ENCODE peak calls at places on chromosomes 1 and 21, in nine cellular contexts. One of them, this sample, is unnamed.

GRCh38 chr1:147840909-147841308 is 61.7 kb upstream of the GJA8 start:
- DNase-seq in memory B cell: no peak
- DNase-seq in stimulated activated CD8-positive, alpha-beta memory T cell treated with anti-CD3 and anti-CD28 coated beads, Interleukin-15, amount 100 ng/mL, for 1 hour: no peak
- DNase-seq in fibroblast of the aortic adventitia: no peak
- DNase-seq in NCI-H1105: no peak
- DNase-seq in ovary: no peak
- DNase-seq in astrocyte of the spinal cord: no peak
- DNase-seq in mesenchymal stem cell: no peak
- DNase-seq in body of pancreas: no peak
- DNase-seq in this sample: no peak

GRCh38 chr1:107139833-107140702 is 771 bp upstream of the NTNG1 start:
- DNase-seq in fibroblast of the aortic adventitia: peak; percentile 59
- DNase-seq in mesenchymal stem cell: peak; percentile 21
- DNase-seq in stimulated activated CD8-positive, alpha-beta memory T cell treated with anti-CD3 and anti-CD28 coated beads, Interleukin-15, amount 100 ng/mL, for 1 hour: no peak
- DNase-seq in memory B cell: peak; percentile 37
- DNase-seq in astrocyte of the spinal cord: peak; percentile 78
- DNase-seq in body of pancreas: peak; percentile 15
- DNase-seq in NCI-H1105: no peak
- DNase-seq in ovary: peak; percentile 35
- DNase-seq in this sample: peak; percentile 67

GRCh38 chr1:206923009-206923960 is 1.5 kb upstream of the FCMR start:
- DNase-seq in stimulated activated CD8-positive, alpha-beta memory T cell treated with anti-CD3 and anti-CD28 coated beads, Interleukin-15, amount 100 ng/mL, for 1 hour: no peak
- DNase-seq in mesenchymal stem cell: no peak
- DNase-seq in body of pancreas: no peak
- DNase-seq in NCI-H1105: no peak
- DNase-seq in ovary: no peak
- DNase-seq in memory B cell: peak; percentile 81
- DNase-seq in fibroblast of the aortic adventitia: no peak
- DNase-seq in astrocyte of the spinal cord: no peak
- DNase-seq in this sample: no peak

GRCh38 chr1:116842654-116843053 is 67.1 kb upstream of the PTGFRN start:
- DNase-seq in NCI-H1105: no peak
- DNase-seq in fibroblast of the aortic adventitia: peak; percentile 34
- DNase-seq in astrocyte of the spinal cord: no peak
- DNase-seq in body of pancreas: no peak
- DNase-seq in ovary: no peak
- DNase-seq in stimulated activated CD8-positive, alpha-beta memory T cell treated with anti-CD3 and anti-CD28 coated beads, Interleukin-15, amount 100 ng/mL, for 1 hour: no peak
- DNase-seq in memory B cell: no peak
- DNase-seq in mesenchymal stem cell: no peak
- DNase-seq in this sample: no peak

GRCh38 chr1:51414811-51415210 is 84.4 kb upstream of the TTC39A start:
- DNase-seq in NCI-H1105: no peak
- DNase-seq in mesenchymal stem cell: no peak
- DNase-seq in astrocyte of the spinal cord: no peak
- DNase-seq in ovary: no peak
- DNase-seq in memory B cell: no peak
- DNase-seq in body of pancreas: no peak
- DNase-seq in fibroblast of the aortic adventitia: no peak
- DNase-seq in stimulated activated CD8-positive, alpha-beta memory T cell treated with anti-CD3 and anti-CD28 coated beads, Interleukin-15, amount 100 ng/mL, for 1 hour: no peak
- DNase-seq in this sample: no peak

GRCh38 chr1:156896490-156897033 is 3.0 kb downstream of the PEAR1 start:
- DNase-seq in NCI-H1105: no peak
- DNase-seq in memory B cell: no peak
- DNase-seq in body of pancreas: no peak
- DNase-seq in fibroblast of the aortic adventitia: peak; percentile 91
- DNase-seq in ovary: peak; percentile 65
- DNase-seq in mesenchymal stem cell: peak; percentile 86
- DNase-seq in astrocyte of the spinal cord: peak; percentile 85
- DNase-seq in stimulated activated CD8-positive, alpha-beta memory T cell treated with anti-CD3 and anti-CD28 coated beads, Interleukin-15, amount 100 ng/mL, for 1 hour: no peak
- DNase-seq in this sample: peak; percentile 75

GRCh38 chr1:28147264-28148094 is 29.0 kb downstream of the PTAFR start:
- DNase-seq in NCI-H1105: no peak
- DNase-seq in mesenchymal stem cell: no peak
- DNase-seq in body of pancreas: no peak
- DNase-seq in memory B cell: no peak
- DNase-seq in fibroblast of the aortic adventitia: no peak
- DNase-seq in ovary: no peak
- DNase-seq in stimulated activated CD8-positive, alpha-beta memory T cell treated with anti-CD3 and anti-CD28 coated beads, Interleukin-15, amount 100 ng/mL, for 1 hour: no peak
- DNase-seq in astrocyte of the spinal cord: no peak
- DNase-seq in this sample: no peak

GRCh38 chr1:189708674-189709073 is 769.0 kb downstream of the BRINP3 start:
- DNase-seq in NCI-H1105: no peak
- DNase-seq in astrocyte of the spinal cord: no peak
- DNase-seq in memory B cell: no peak
- DNase-seq in fibroblast of the aortic adventitia: peak; percentile 3
- DNase-seq in ovary: no peak
- DNase-seq in mesenchymal stem cell: no peak
- DNase-seq in stimulated activated CD8-positive, alpha-beta memory T cell treated with anti-CD3 and anti-CD28 coated beads, Interleukin-15, amount 100 ng/mL, for 1 hour: no peak
- DNase-seq in body of pancreas: no peak
- DNase-seq in this sample: no peak

GRCh38 chr1:184802739-184803492 is 48.3 kb upstream of the EDEM3 start:
- DNase-seq in memory B cell: no peak
- DNase-seq in body of pancreas: no peak
- DNase-seq in astrocyte of the spinal cord: peak; percentile 34
- DNase-seq in mesenchymal stem cell: peak; percentile 39
- DNase-seq in NCI-H1105: no peak
- DNase-seq in ovary: no peak
- DNase-seq in stimulated activated CD8-positive, alpha-beta memory T cell treated with anti-CD3 and anti-CD28 coated beads, Interleukin-15, amount 100 ng/mL, for 1 hour: no peak
- DNase-seq in fibroblast of the aortic adventitia: peak; percentile 48
- DNase-seq in this sample: peak; percentile 73

GRCh38 chr1:179087665-179088064 is 5.8 kb downstream of the TOR3A start:
- DNase-seq in mesenchymal stem cell: no peak
- DNase-seq in body of pancreas: no peak
- DNase-seq in astrocyte of the spinal cord: peak; percentile 22
- DNase-seq in memory B cell: no peak
- DNase-seq in NCI-H1105: no peak
- DNase-seq in ovary: no peak
- DNase-seq in fibroblast of the aortic adventitia: no peak
- DNase-seq in stimulated activated CD8-positive, alpha-beta memory T cell treated with anti-CD3 and anti-CD28 coated beads, Interleukin-15, amount 100 ng/mL, for 1 hour: no peak
- DNase-seq in this sample: no peak

GRCh38 chr21:45981641-45982255 is at the start of gene COL6A1:
- DNase-seq in ovary: peak; percentile 84
- DNase-seq in body of pancreas: peak; percentile 71
- DNase-seq in astrocyte of the spinal cord: peak; percentile 70
- DNase-seq in mesenchymal stem cell: peak; percentile 85
- DNase-seq in NCI-H1105: peak; percentile 64
- DNase-seq in fibroblast of the aortic adventitia: peak; percentile 71
- DNase-seq in memory B cell: no peak
- DNase-seq in stimulated activated CD8-positive, alpha-beta memory T cell treated with anti-CD3 and anti-CD28 coated beads, Interleukin-15, amount 100 ng/mL, for 1 hour: no peak
- DNase-seq in this sample: peak; percentile 60

GRCh38 chr21:34074283-34075098 is 1.1 kb downstream of the MRPS6 start:
- DNase-seq in stimulated activated CD8-positive, alpha-beta memory T cell treated with anti-CD3 and anti-CD28 coated beads, Interleukin-15, amount 100 ng/mL, for 1 hour: no peak
- DNase-seq in mesenchymal stem cell: peak; percentile 22
- DNase-seq in fibroblast of the aortic adventitia: peak; percentile 26
- DNase-seq in NCI-H1105: no peak
- DNase-seq in body of pancreas: no peak
- DNase-seq in astrocyte of the spinal cord: no peak
- DNase-seq in ovary: peak; percentile 38
- DNase-seq in memory B cell: no peak
- DNase-seq in this sample: peak; percentile 49